ENCODE peak calls at places on chromosomes 16 and 17, in nine cellular contexts. J, P, T, R, F, Z, E, B and U are unnamed samples.
A peak's percentile ranks its signal among the peaks of the same experiment; 100 is the strongest.

GRCh38 chr17:28612936-28613872 is 781 bp downstream of the RSKR start:
- DNase-seq in J (peak; percentile 33), Z (no peak), E (peak; percentile 39), P (no peak), T (peak; percentile 40), R (peak; percentile 43), F (no peak), B (no peak), U (no peak)

GRCh38 chr16:30434852-30435251 is 5.0 kb upstream of the DCTPP1 start:
- DNase-seq in E (no peak), T (no peak), P (no peak), F (no peak), B (no peak), Z (no peak), J (no peak), R (no peak), U (no peak)

GRCh38 chr16:85204242-85205010 is 92.2 kb upstream of the CIBAR2 start:
- DNase-seq in B (no peak), F (no peak), Z (no peak), P (peak; percentile 31), R (peak; percentile 76), J (no peak), T (no peak), E (no peak), U (no peak)

GRCh38 chr17:60138769-60139437 is 10.9 kb upstream of the CA4 start:
- DNase-seq in E (no peak), R (no peak), T (no peak), J (no peak), F (no peak), Z (no peak), P (no peak), B (no peak), U (peak; percentile 35)

GRCh38 chr17:68228817-68229570 is 18.8 kb upstream of the AMZ2 start:
- DNase-seq in B (no peak), F (no peak), R (no peak), E (no peak), T (no peak), Z (no peak), J (no peak), P (no peak), U (no peak)

GRCh38 chr17:64780096-64781012 is 118.2 kb upstream of the SMURF2 start:
- DNase-seq in R (peak; percentile 49), P (peak; percentile 51), B (peak; percentile 74), T (peak; percentile 72), F (peak; percentile 50), E (peak; percentile 62), J (peak; percentile 73), Z (no peak), U (peak; percentile 66)

GRCh38 chr16:61243954-61244353 is 792.3 kb downstream of the CDH8 start:
- DNase-seq in F (no peak), E (no peak), R (no peak), B (no peak), J (no peak), T (no peak), Z (no peak), P (no peak), U (no peak)

GRCh38 chr16:11149011-11149616 is 106.9 kb downstream of the SOCS1 start:
- DNase-seq in J (no peak), B (no peak), P (no peak), Z (no peak), T (no peak), F (no peak), R (no peak), E (no peak), U (peak; percentile 73)

GRCh38 chr16:56163089-56163488 is 28.2 kb upstream of the GNAO1 start:
- DNase-seq in J (no peak), R (no peak), E (no peak), P (no peak), T (no peak), B (no peak), Z (no peak), F (no peak), U (no peak)

GRCh38 chr16:82454566-82454965 is 172.2 kb upstream of the CDH13 start:
- DNase-seq in F (no peak), P (no peak), R (no peak), T (no peak), J (no peak), Z (no peak), E (no peak), B (no peak), U (no peak)

GRCh38 chr16:8355714-8356113 is 234.6 kb downstream of the TMEM114 start:
- DNase-seq in E (no peak), Z (no peak), R (no peak), B (no peak), J (no peak), T (no peak), F (no peak), P (no peak), U (no peak)

GRCh38 chr17:14428640-14429029 is 127.8 kb downstream of the HS3ST3B1 start:
- DNase-seq in Z (no peak), T (peak; percentile 43), P (no peak), F (no peak), E (no peak), R (no peak), B (no peak), J (no peak), U (no peak)

GRCh38 chr16:81429045-81429521 is 15.5 kb upstream of the CMIP start:
- DNase-seq in T (peak; percentile 43), Z (no peak), F (peak; percentile 46), P (no peak), E (peak; percentile 72), B (no peak), R (peak; percentile 70), J (peak; percentile 77), U (peak; percentile 69)

DNA sequence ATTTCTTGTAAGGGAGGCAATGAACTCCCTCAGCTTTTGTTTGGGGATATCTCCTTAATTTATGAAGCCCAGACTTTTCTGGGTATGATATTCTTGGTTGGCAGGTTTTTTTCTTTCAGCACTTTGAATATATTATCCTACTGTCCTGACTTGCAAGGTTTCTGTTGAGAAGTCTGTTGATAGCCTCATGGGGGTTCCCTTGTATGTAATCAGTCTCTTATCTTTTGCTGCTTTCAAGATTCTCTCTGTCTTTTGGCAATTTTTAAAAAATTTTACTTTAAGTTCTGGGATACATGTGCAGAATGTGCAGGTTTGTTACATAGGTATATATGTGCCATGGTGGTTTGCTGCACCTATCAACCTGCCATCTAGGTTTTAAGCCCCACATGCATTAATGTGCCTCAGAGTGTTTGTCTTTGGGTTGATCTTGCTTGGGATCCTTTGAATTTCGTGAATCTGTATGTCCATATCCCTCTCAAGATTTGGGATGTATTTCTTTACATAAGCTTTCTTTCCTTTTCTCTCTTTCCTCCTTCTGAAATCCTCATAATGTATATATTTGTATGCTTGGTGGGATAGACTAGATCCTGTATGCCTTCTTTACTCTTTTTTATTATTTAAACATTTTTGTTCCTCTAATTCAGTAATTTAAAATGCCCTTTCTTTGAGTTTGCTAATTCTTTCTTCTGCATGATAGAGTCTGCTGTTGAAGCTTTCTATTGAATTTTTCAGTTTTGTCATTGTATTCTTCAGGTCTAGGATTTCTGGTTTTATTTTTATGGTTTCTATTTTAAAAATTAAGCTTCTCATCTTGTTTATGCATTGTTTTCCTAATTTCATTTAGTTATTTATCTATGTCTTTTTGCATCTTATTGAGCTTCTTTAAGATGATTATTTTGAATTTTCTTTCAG is 5.2 kb upstream of the KRT25 start:
- DNase-seq in Z (no peak), T (no peak), R (no peak), P (no peak), J (no peak), E (no peak), B (no peak), F (no peak), U (no peak)
- H3K9me3 ChIP-seq in Z (no peaks in the 10 kb centered on the region), T (no peaks in the 10 kb centered on the region), R (no peaks in the 10 kb centered on the region), P (peaks cover 60% of the 10 kb centered on the region), J (peaks cover 51% of the 10 kb centered on the region), E (peaks cover 75% of the 10 kb centered on the region), B (no peaks in the 10 kb centered on the region), F (peaks cover 4% of the 10 kb centered on the region), U (no peaks in the 10 kb centered on the region)

DNA sequence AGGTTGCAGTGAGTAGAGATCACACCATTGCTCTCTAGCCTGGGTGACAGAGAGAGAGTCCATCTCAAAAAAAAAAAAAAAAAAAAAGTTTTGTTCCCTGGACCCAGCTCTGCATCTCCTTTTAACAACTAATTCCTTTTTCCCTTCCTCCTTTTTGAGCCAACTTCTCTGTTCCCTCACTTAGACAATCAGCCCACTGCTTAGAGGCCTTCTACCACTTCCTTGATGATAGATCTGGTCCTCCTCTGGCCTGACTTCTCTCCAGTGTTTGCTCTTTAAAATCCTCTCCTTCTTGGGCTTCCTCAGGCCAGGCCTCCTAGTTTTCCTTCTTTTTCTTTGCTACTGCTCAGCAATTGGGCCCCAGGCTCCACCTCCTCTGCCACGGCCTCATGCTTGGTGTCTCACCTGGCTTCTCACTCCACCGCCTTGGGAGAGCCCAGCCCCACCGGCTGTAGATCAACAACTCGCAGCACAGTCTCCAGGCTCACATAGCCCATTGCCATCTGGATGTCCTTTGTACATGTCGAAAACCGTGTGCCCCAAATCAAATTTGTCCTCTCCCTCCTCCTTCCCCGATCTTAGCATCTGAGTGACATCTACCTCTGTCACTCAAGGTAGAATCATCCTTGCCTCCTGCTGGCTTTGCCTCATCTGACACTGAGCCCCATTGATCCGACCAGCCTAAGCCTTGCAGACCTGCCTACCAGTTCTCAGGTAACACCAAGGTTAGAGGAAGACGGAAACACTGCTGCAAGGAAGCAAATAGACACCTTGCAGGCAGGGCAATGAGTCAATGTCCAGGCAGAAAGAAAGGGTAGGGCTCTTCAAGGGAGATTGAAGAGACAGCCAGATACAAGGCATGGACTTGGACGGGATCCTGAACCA is 17.4 kb downstream of the ARHGAP27 start:
- DNase-seq in F (no peak), E (no peak), R (no peak), Z (no peak), P (no peak), B (no peak), J (no peak), T (no peak), U (no peak)
- TF ChIP-seq POLR2A in F (no peak), E (no peak), R (no peak), Z (no peak), P (no peak), B (no peak), J (no peak), T (peak; percentile 74), U (no peak)

DNA sequence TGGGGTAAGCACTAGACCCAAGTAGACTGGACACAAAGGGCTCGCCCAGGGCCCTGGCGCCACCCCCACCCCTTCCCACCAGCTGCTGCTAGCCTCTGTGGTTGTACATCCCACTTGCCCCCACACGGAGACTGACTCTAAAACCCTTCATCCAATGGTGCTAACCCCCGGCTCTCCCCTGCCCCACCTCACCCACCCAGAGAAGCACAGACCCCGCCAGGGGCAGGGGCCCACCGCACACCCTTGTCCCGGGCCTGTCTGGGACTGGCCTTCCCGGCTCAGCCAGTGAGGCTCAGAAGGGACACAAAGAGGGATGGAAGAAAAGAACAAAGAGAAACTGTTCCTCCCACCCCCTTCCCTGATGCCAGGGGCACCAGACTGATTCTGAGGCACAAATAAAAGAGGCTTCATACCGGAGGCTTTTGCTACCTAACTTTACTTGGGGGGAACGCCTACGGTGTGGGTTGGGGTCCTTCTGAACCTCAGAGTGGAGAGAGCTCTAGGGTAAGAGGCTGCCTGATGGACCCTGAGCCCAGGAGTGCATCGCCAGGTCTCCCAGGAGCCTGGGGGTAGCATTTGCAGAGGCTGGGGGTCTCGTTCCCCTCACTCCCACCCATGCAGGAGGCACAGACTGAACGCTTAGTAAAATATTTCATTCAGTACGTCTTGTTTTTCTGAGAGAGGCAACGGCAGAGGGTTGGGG is 8.2 kb downstream of the CORO6 start:
- DNase-seq in R (no peak), Z (no peak), P (no peak), T (no peak), J (no peak), B (no peak), E (no peak), F (peak; percentile 43), U (no peak)
- H3K4me3 ChIP-seq in R (no peak overlapping the region), Z (no peak overlapping the region), P (no peak overlapping the region), T (no peak overlapping the region), J (no peak overlapping the region), B (no peak overlapping the region), E (no peak overlapping the region), F (no peak overlapping the region), U (no peak overlapping the region)

GRCh38 chr17:16617481-16618060 is 36.1 kb downstream of the ZNF624 start:
- DNase-seq in R (no peak), F (no peak), T (no peak), J (no peak), B (no peak), Z (no peak), P (no peak), E (no peak), U (no peak)
- H3K9me3 ChIP-seq in R (peaks cover 4% of the 10 kb centered on the region), F (peaks cover 4% of the 10 kb centered on the region), T (no peaks in the 10 kb centered on the region), J (peaks cover 92% of the 10 kb centered on the region), B (no peaks in the 10 kb centered on the region), Z (peaks cover 5% of the 10 kb centered on the region), P (peaks cover 86% of the 10 kb centered on the region), E (peaks cover 97% of the 10 kb centered on the region), U (peaks cover 11% of the 10 kb centered on the region)